ENCODE peak calls at places on chromosomes 4 and X, in seven cellular contexts. I is fibroblast of pulmonary artery, V is AG04450, Y is BE2C, A is K562, Z is HCT116, W is spleen. Q is an unnamed sample.

GRCh38 chrX:124232523-124233201 is 99.8 kb upstream of the TEX13D start:
- DNase-seq in Z (no peak), Y (no peak), W (no peak), A (no peak), V (no peak), I (no peak), Q (no peak)

GRCh38 chr4:155377281-155377680 is 516 bp upstream of the MAP9 start:
- DNase-seq in Y (no peak), I (peak; percentile 28), V (no peak), A (no peak), Z (no peak), W (no peak), Q (peak; percentile 20)

GRCh38 chr4:73726000-73726399 is 14.4 kb upstream of the CXCL8 start:
- DNase-seq in Z (peak; percentile 63), A (no peak), Y (no peak), W (no peak), V (peak; percentile 70), I (peak; percentile 96), Q (peak; percentile 86)

GRCh38 chr4:74474345-74475099 is 29.6 kb downstream of the AREG start:
- DNase-seq in V (peak; percentile 33), Z (no peak), Y (no peak), W (no peak), A (no peak), I (peak; percentile 48), Q (no peak)

GRCh38 chr4:1410491-1411325 is 4.5 kb upstream of the NKX1-1 start:
- DNase-seq in Z (no peak), A (peak; percentile 90), W (no peak), Y (no peak), I (peak; percentile 55), V (no peak), Q (no peak)

GRCh38 chrX:153708415-153708814 is 15.8 kb downstream of the BCAP31 start:
- DNase-seq in V (peak; percentile 33), I (peak; percentile 78), W (peak; percentile 81), A (peak; percentile 54), Z (no peak), Y (peak; percentile 84), Q (peak; percentile 45)

GRCh38 chr4:105050896-105051295 is 95.8 kb upstream of the TET2 start:
- DNase-seq in Y (no peak), I (peak; percentile 76), Z (no peak), W (no peak), V (no peak), A (no peak), Q (peak; percentile 5)

GRCh38 chr4:5460106-5460801 is 248.1 kb downstream of the EVC2 start:
- DNase-seq in I (peak; percentile 39), V (peak; percentile 3), W (peak; percentile 77), Y (peak; percentile 48), A (peak; percentile 51), Z (peak; percentile 4), Q (no peak)

GRCh38 chrX:45324941-45325340 is 124.3 kb upstream of the DIPK2B start:
- DNase-seq in W (no peak), A (no peak), Z (no peak), I (peak; percentile 65), V (no peak), Y (no peak), Q (no peak)

GRCh38 chr4:146255463-146255862 is 41.1 kb downstream of the REELD1 start:
- DNase-seq in V (no peak), W (no peak), Z (no peak), I (peak; percentile 67), A (no peak), Y (no peak), Q (peak; percentile 57)

GRCh38 chr4:110196206-110196870 is 2.1 kb downstream of the ELOVL6 start:
- DNase-seq in A (peak; percentile 76), Y (peak; percentile 66), I (no peak), V (no peak), W (peak; percentile 90), Z (no peak), Q (no peak)

GRCh38 chr4:84338367-84338766 is 160.7 kb downstream of the NKX6-1 start:
- DNase-seq in W (no peak), A (no peak), Z (no peak), I (no peak), V (no peak), Y (no peak), Q (no peak)

GRCh38 chr4:74934016-74934821 is 1.3 kb downstream of the PARM1 start:
- DNase-seq in A (no peak), Y (peak; percentile 32), V (no peak), I (peak; percentile 24), Z (no peak), W (peak; percentile 82), Q (no peak)

GRCh38 chr4:105894570-105895323 is 524 bp upstream of the NPNT start:
- DNase-seq in Y (no peak), Z (peak; percentile 36), V (no peak), W (no peak), I (no peak), A (no peak), Q (peak; percentile 60)

GRCh38 chrX:137424679-137425078 is 141.2 kb upstream of the ZIC3 start:
- DNase-seq in V (no peak), W (no peak), A (no peak), I (no peak), Z (no peak), Y (no peak), Q (no peak)

GRCh38 chr4:76665721-76666120 is 230.7 kb downstream of the SHROOM3 start:
- DNase-seq in A (no peak), W (no peak), V (no peak), Y (no peak), Z (no peak), I (no peak), Q (no peak)

GRCh38 chrX:153836921-153837320 is 6.6 kb upstream of the PDZD4 start:
- DNase-seq in W (no peak), I (no peak), Z (no peak), V (no peak), Y (no peak), A (no peak), Q (no peak)

GRCh38 chrX:115894087-115894486 is 276.5 kb upstream of the AGTR2 start:
- DNase-seq in I (peak; percentile 7), Y (peak; percentile 51), A (no peak), V (no peak), W (no peak), Z (peak; percentile 2), Q (no peak)

GRCh38 chrX:53831662-53832635 is 145.4 kb upstream of the HUWE1 start:
- DNase-seq in W (no peak), Y (peak; percentile 35), Z (peak; percentile 28), A (peak; percentile 19), I (peak; percentile 29), V (no peak), Q (no peak)

GRCh38 chr4:41212221-41213203 is 1.8 kb downstream of the APBB2 start:
- DNase-seq in V (no peak), A (no peak), W (no peak), Z (no peak), I (peak; percentile 85), Y (peak; percentile 56), Q (no peak)

GRCh38 chr4:24657768-24658617 is 73.6 kb upstream of the DHX15 start:
- DNase-seq in Z (peak; percentile 47), I (peak; percentile 86), V (no peak), Y (no peak), A (no peak), W (no peak), Q (peak; percentile 98)

GRCh38 chr4:77921701-77922100 is 59.1 kb downstream of the MRPL1 start:
- DNase-seq in I (peak; percentile 98), A (no peak), Z (peak; percentile 83), V (peak; percentile 75), Y (no peak), W (no peak), Q (peak; percentile 64)

GRCh38 chr4:96638132-96638531 is 798.2 kb downstream of the PDHA2 start:
- DNase-seq in I (no peak), Y (no peak), A (no peak), W (no peak), V (no peak), Z (no peak), Q (no peak)

GRCh38 chr4:118005883-118006282 is 28.4 kb upstream of the NDST3 start:
- DNase-seq in I (no peak), Z (no peak), V (no peak), W (no peak), Y (no peak), A (no peak), Q (no peak)

GRCh38 chr4:119721878-119722277 is 93.3 kb upstream of the PDE5A start:
- DNase-seq in A (no peak), I (no peak), Z (no peak), V (no peak), Y (no peak), W (no peak), Q (no peak)

GRCh38 chr4:85688055-85688740 is 213.2 kb downstream of the ARHGAP24 start:
- DNase-seq in W (no peak), A (no peak), V (no peak), Y (no peak), I (no peak), Z (no peak), Q (no peak)

GRCh38 chr4:85682391-85682790 is 207.4 kb downstream of the ARHGAP24 start:
- DNase-seq in V (no peak), W (no peak), I (no peak), Y (no peak), A (no peak), Z (no peak), Q (no peak)

GRCh38 chr4:85684676-85685075 is 209.7 kb downstream of the ARHGAP24 start:
- DNase-seq in V (no peak), A (no peak), Y (no peak), W (no peak), I (no peak), Z (no peak), Q (no peak)

GRCh38 chr4:85681194-85681803 is 206.3 kb downstream of the ARHGAP24 start:
- DNase-seq in Z (no peak), I (peak; percentile 95), Y (no peak), A (no peak), W (no peak), V (peak; percentile 34), Q (peak; percentile 99)

GRCh38 chr4:85686398-85686797 is 211.4 kb downstream of the ARHGAP24 start:
- DNase-seq in Y (no peak), A (no peak), Z (no peak), I (no peak), V (no peak), W (no peak), Q (no peak)
- TF ChIP-seq CTCF in Y (no peak), A (no peak), Z (peak; percentile 25), I (no peak), V (no peak), W (no peak), Q (no peak)

GRCh38 chr4:19309365-19309764 is 942.3 kb upstream of the SLIT2 start:
- DNase-seq in A (no peak), W (no peak), Z (no peak), V (peak; percentile 11), Y (no peak), I (peak; percentile 85), Q (peak; percentile 53)
- H3K4me3 ChIP-seq in A (no peak overlapping the region), W (no peak overlapping the region), Z (no peak overlapping the region), V (no peak overlapping the region), Y (no peak overlapping the region), I (no peak overlapping the region), Q (no peak overlapping the region)

DNA sequence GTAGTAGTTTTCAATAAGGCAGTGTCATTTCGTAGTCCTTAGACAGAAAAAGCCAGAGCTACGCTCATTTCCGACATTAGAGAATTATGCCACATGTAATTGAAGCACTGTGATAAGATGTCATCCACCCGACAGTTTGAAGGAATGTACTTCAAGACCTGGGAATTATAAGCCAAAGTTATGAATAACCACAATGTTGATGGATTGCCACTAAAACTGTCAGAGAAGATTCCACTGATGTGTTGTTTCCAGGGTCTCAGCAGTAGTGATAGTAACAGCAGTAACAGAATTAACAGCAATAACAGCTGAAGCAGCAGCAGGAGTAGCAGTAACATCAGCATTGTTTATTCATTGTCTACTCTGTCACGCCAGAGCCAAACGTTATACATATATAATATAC is 24.7 kb downstream of the RAB33A start:
- DNase-seq in Y (no peak), V (no peak), Z (no peak), I (no peak), A (no peak), W (no peak), Q (no peak)
- TF ChIP-seq CTCF in Y (no peak), V (no peak), Z (no peak), I (no peak), A (no peak), W (no peak), Q (no peak)

GRCh38 chr4:61853041-61853440 is 652.9 kb downstream of the ADGRL3 start:
- DNase-seq in W (no peak), V (no peak), A (no peak), I (no peak), Z (no peak), Y (no peak), Q (no peak)
- H3K4me3 ChIP-seq in W (no peak overlapping the region), V (no peak overlapping the region), A (no peak overlapping the region), I (no peak overlapping the region), Z (no peak overlapping the region), Y (no peak overlapping the region), Q (no peak overlapping the region)